ENCODE peak calls at places on chromosomes 2 and 18, in ten cellular contexts. P, K, S, Q, H, X, N, Y, M and C are unnamed samples.

GRCh38 chr2:174623106-174623680 is 25.6 kb upstream of the WIPF1 start:
- DNase-seq in P (no peak), K (no peak), S (no peak), Q (no peak), H (no peak), X (no peak), N (no peak), Y (no peak), M (no peak), C (no peak)

GRCh38 chr18:13422541-13423147 is 204.1 kb downstream of the LDLRAD4 start:
- DNase-seq in P (no peak), K (no peak), S (no peak), Q (no peak), H (no peak), X (no peak), N (peak), Y (no peak), M (no peak), C (no peak)

GRCh38 chr2:201450910-201451329 is 338 bp downstream of the TRAK2 start:
- DNase-seq in P (no peak), K (no peak), S (no peak), Q (no peak), H (no peak), X (peak), N (no peak), Y (no peak), M (no peak), C (peak)

GRCh38 chr2:38243186-38243890 is 133.7 kb downstream of the ATL2 start:
- DNase-seq in P (no peak), K (no peak), S (no peak), Q (no peak), H (no peak), X (no peak), N (no peak), Y (no peak), M (no peak), C (no peak)

GRCh38 chr2:219060821-219061791 is at the start of gene IHH:
- DNase-seq in P (no peak), K (no peak), S (no peak), Q (no peak), H (peak), X (peak), N (no peak), Y (no peak), M (no peak), C (no peak)

GRCh38 chr2:98334439-98335078 is 11.7 kb upstream of the CNGA3 start:
- DNase-seq in P (no peak), K (no peak), S (no peak), Q (no peak), H (no peak), X (no peak), N (no peak), Y (no peak), M (peak), C (peak)

GRCh38 chr2:224520064-224520463 is 65.1 kb downstream of the CUL3 start:
- DNase-seq in P (no peak), K (no peak), S (peak), Q (peak), H (peak), X (no peak), N (no peak), Y (no peak), M (peak), C (no peak)

GRCh38 chr2:62423883-62424458 is 82.0 kb downstream of the TMEM17 start:
- DNase-seq in P (no peak), K (no peak), S (no peak), Q (no peak), H (no peak), X (no peak), N (peak), Y (no peak), M (no peak), C (no peak)

GRCh38 chr2:58666571-58666970 is 425.4 kb upstream of the FANCL start:
- DNase-seq in P (no peak), K (no peak), S (no peak), Q (no peak), H (no peak), X (no peak), N (no peak), Y (no peak), M (no peak), C (no peak)

GRCh38 chr18:10270160-10270571 is 184.3 kb upstream of the APCDD1 start:
- DNase-seq in P (peak), K (no peak), S (no peak), Q (no peak), H (no peak), X (no peak), N (peak), Y (no peak), M (no peak), C (no peak)

GRCh38 chr18:6476201-6476600 is 61.5 kb upstream of the L3MBTL4 start:
- DNase-seq in P (no peak), K (no peak), S (no peak), Q (no peak), H (no peak), X (no peak), N (peak), Y (no peak), M (no peak), C (peak)

GRCh38 chr2:129901754-129902415 is 77.6 kb upstream of the RAB6C start:
- DNase-seq in P (no peak), K (no peak), S (no peak), Q (no peak), H (no peak), X (no peak), N (no peak), Y (no peak), M (no peak), C (no peak)

GRCh38 chr18:45106331-45106774 is 425.7 kb downstream of the SETBP1 start:
- DNase-seq in P (no peak), K (no peak), S (peak), Q (no peak), H (no peak), X (no peak), N (no peak), Y (no peak), M (no peak), C (no peak)

GRCh38 chr18:58541137-58541788 is 87.6 kb downstream of the ALPK2 start:
- DNase-seq in P (no peak), K (no peak), S (no peak), Q (no peak), H (peak), X (peak), N (no peak), Y (no peak), M (no peak), C (no peak)

GRCh38 chr2:224009605-224010330 is 29.3 kb downstream of the SERPINE2 start:
- DNase-seq in P (no peak), K (no peak), S (no peak), Q (no peak), H (no peak), X (peak), N (no peak), Y (no peak), M (no peak), C (no peak)

GRCh38 chr2:135004005-135004746 is 43.1 kb downstream of the MAP3K19 start:
- DNase-seq in P (peak), K (peak), S (peak), Q (peak), H (peak), X (peak), N (peak), Y (peak), M (peak), C (no peak)

GRCh38 chr2:38343212-38343611 is 33.9 kb downstream of the ATL2 start:
- DNase-seq in P (no peak), K (no peak), S (no peak), Q (no peak), H (no peak), X (no peak), N (no peak), Y (no peak), M (no peak), C (no peak)

GRCh38 chr2:234403074-234403473 is 93.8 kb downstream of the ARL4C start:
- DNase-seq in P (no peak), K (no peak), S (no peak), Q (no peak), H (no peak), X (no peak), N (no peak), Y (no peak), M (no peak), C (no peak)

GRCh38 chr18:10051877-10052631 is 138.2 kb downstream of the VAPA start:
- DNase-seq in P (peak), K (no peak), S (no peak), Q (no peak), H (no peak), X (no peak), N (peak), Y (no peak), M (peak), C (no peak)

GRCh38 chr2:176130153-176130916 is 830 bp downstream of the HOXD8 start:
- DNase-seq in P (no peak), K (no peak), S (no peak), Q (no peak), H (no peak), X (peak), N (no peak), Y (no peak), M (no peak), C (no peak)

GRCh38 chr2:143856973-143857372 is 662.9 kb downstream of the ZEB2 start:
- DNase-seq in P (no peak), K (no peak), S (no peak), Q (no peak), H (no peak), X (no peak), N (no peak), Y (no peak), M (peak), C (no peak)

GRCh38 chr2:127591221-127591923 is 54.6 kb upstream of the GPR17 start:
- DNase-seq in P (peak), K (no peak), S (peak), Q (peak), H (peak), X (peak), N (peak), Y (peak), M (peak), C (no peak)

GRCh38 chr2:181072486-181072885 is 92.1 kb downstream of the UBE2E3 start:
- DNase-seq in P (no peak), K (no peak), S (no peak), Q (no peak), H (no peak), X (no peak), N (no peak), Y (no peak), M (no peak), C (no peak)

GRCh38 chr2:52794611-52795010 is 973.0 kb upstream of the CHAC2 start:
- DNase-seq in P (no peak), K (no peak), S (no peak), Q (no peak), H (no peak), X (no peak), N (no peak), Y (no peak), M (no peak), C (no peak)

GRCh38 chr2:241659150-241659739 is 21.8 kb downstream of the ATG4B start:
- DNase-seq in P (peak), K (peak), S (no peak), Q (no peak), H (peak), X (peak), N (peak), Y (peak), M (peak), C (no peak)

GRCh38 chr18:2723207-2723606 is 67.7 kb downstream of the SMCHD1 start:
- DNase-seq in P (no peak), K (no peak), S (no peak), Q (no peak), H (no peak), X (no peak), N (no peak), Y (no peak), M (no peak), C (no peak)

GRCh38 chr2:84805250-84805917 is 75.5 kb downstream of the TRABD2A start:
- DNase-seq in P (no peak), K (no peak), S (no peak), Q (no peak), H (no peak), X (no peak), N (no peak), Y (no peak), M (no peak), C (no peak)